ENCODE peak calls at places on chromosomes 6 and 20, in seven cellular contexts. One of them, this sample, is unnamed.

GRCh38 chr6:84618836-84619235 is 145.6 kb downstream of the TBX18 start:
- DNase-seq in pancreas: no peak
- DNase-seq in bronchial epithelial cell: peak
- DNase-seq in AG10803: peak
- DNase-seq in progenitor cell of endocrine pancreas: no peak
- DNase-seq in mucosa of descending colon: no peak
- DNase-seq in neural progenitor cell: peak
- DNase-seq in this sample: no peak

GRCh38 chr6:109446072-109446471 is 5.5 kb downstream of the SMPD2 start:
- DNase-seq in pancreas: no peak
- DNase-seq in bronchial epithelial cell: no peak
- DNase-seq in AG10803: no peak
- DNase-seq in progenitor cell of endocrine pancreas: no peak
- DNase-seq in mucosa of descending colon: peak
- DNase-seq in neural progenitor cell: no peak
- DNase-seq in this sample: no peak

GRCh38 chr6:122028933-122029332 is 370.5 kb upstream of the HSF2 start:
- DNase-seq in pancreas: no peak
- DNase-seq in bronchial epithelial cell: peak
- DNase-seq in AG10803: no peak
- DNase-seq in progenitor cell of endocrine pancreas: no peak
- DNase-seq in mucosa of descending colon: no peak
- DNase-seq in neural progenitor cell: no peak
- DNase-seq in this sample: no peak

GRCh38 chr6:35713006-35713405 is 23.8 kb upstream of the ARMC12 start:
- DNase-seq in pancreas: no peak
- DNase-seq in bronchial epithelial cell: no peak
- DNase-seq in AG10803: no peak
- DNase-seq in progenitor cell of endocrine pancreas: no peak
- DNase-seq in mucosa of descending colon: no peak
- DNase-seq in neural progenitor cell: no peak
- DNase-seq in this sample: no peak

GRCh38 chr6:13272131-13273046 is 55.9 kb downstream of the TBC1D7 start:
- DNase-seq in pancreas: no peak
- DNase-seq in bronchial epithelial cell: no peak
- DNase-seq in AG10803: no peak
- DNase-seq in progenitor cell of endocrine pancreas: no peak
- DNase-seq in mucosa of descending colon: peak
- DNase-seq in neural progenitor cell: no peak
- DNase-seq in this sample: peak

GRCh38 chr6:40999498-41000070 is 39.4 kb downstream of the UNC5CL start:
- DNase-seq in pancreas: peak
- DNase-seq in bronchial epithelial cell: peak
- DNase-seq in AG10803: peak
- DNase-seq in progenitor cell of endocrine pancreas: no peak
- DNase-seq in mucosa of descending colon: no peak
- DNase-seq in neural progenitor cell: peak
- DNase-seq in this sample: no peak

GRCh38 chr20:9616455-9616805 is 102.0 kb downstream of the LAMP5 start:
- DNase-seq in pancreas: no peak
- DNase-seq in bronchial epithelial cell: no peak
- DNase-seq in AG10803: no peak
- DNase-seq in progenitor cell of endocrine pancreas: no peak
- DNase-seq in mucosa of descending colon: no peak
- DNase-seq in neural progenitor cell: no peak
- DNase-seq in this sample: no peak

GRCh38 chr6:24931752-24932691 is 3.7 kb downstream of the RIPOR2 start:
- DNase-seq in pancreas: no peak
- DNase-seq in bronchial epithelial cell: peak
- DNase-seq in AG10803: no peak
- DNase-seq in progenitor cell of endocrine pancreas: no peak
- DNase-seq in mucosa of descending colon: no peak
- DNase-seq in neural progenitor cell: no peak
- DNase-seq in this sample: no peak

GRCh38 chr6:8157839-8158238 is 55.5 kb upstream of the EEF1E1 start:
- DNase-seq in pancreas: no peak
- DNase-seq in bronchial epithelial cell: no peak
- DNase-seq in AG10803: no peak
- DNase-seq in progenitor cell of endocrine pancreas: no peak
- DNase-seq in mucosa of descending colon: no peak
- DNase-seq in neural progenitor cell: no peak
- DNase-seq in this sample: no peak

GRCh38 chr6:30685157-30685976 is 1.1 kb downstream of the PPP1R18 start:
- DNase-seq in pancreas: no peak
- DNase-seq in bronchial epithelial cell: no peak
- DNase-seq in AG10803: no peak
- DNase-seq in progenitor cell of endocrine pancreas: no peak
- DNase-seq in mucosa of descending colon: peak
- DNase-seq in neural progenitor cell: no peak
- DNase-seq in this sample: no peak

GRCh38 chr6:73248192-73248898 is 14.7 kb downstream of the KHDC1 start:
- DNase-seq in pancreas: no peak
- DNase-seq in bronchial epithelial cell: no peak
- DNase-seq in AG10803: no peak
- DNase-seq in progenitor cell of endocrine pancreas: no peak
- DNase-seq in mucosa of descending colon: no peak
- DNase-seq in neural progenitor cell: no peak
- DNase-seq in this sample: no peak

GRCh38 chr6:158028421-158028820 is 46.8 kb downstream of the SYNJ2 start:
- DNase-seq in pancreas: peak
- DNase-seq in bronchial epithelial cell: no peak
- DNase-seq in AG10803: no peak
- DNase-seq in progenitor cell of endocrine pancreas: no peak
- DNase-seq in mucosa of descending colon: peak
- DNase-seq in neural progenitor cell: no peak
- DNase-seq in this sample: no peak

GRCh38 chr20:44858959-44859358 is 26.5 kb upstream of the YWHAB start:
- DNase-seq in pancreas: no peak
- DNase-seq in bronchial epithelial cell: no peak
- DNase-seq in AG10803: no peak
- DNase-seq in progenitor cell of endocrine pancreas: no peak
- DNase-seq in mucosa of descending colon: no peak
- DNase-seq in neural progenitor cell: no peak
- DNase-seq in this sample: no peak

GRCh38 chr6:5054427-5054873 is 30.7 kb upstream of the PPP1R3G start:
- DNase-seq in pancreas: no peak
- DNase-seq in bronchial epithelial cell: no peak
- DNase-seq in AG10803: no peak
- DNase-seq in progenitor cell of endocrine pancreas: no peak
- DNase-seq in mucosa of descending colon: no peak
- DNase-seq in neural progenitor cell: no peak
- DNase-seq in this sample: no peak

GRCh38 chr20:62590301-62591121 is 51.8 kb upstream of the SLCO4A1 start:
- DNase-seq in pancreas: no peak
- DNase-seq in bronchial epithelial cell: peak
- DNase-seq in AG10803: peak
- DNase-seq in progenitor cell of endocrine pancreas: no peak
- DNase-seq in mucosa of descending colon: no peak
- DNase-seq in neural progenitor cell: no peak
- DNase-seq in this sample: no peak

GRCh38 chr6:43963877-43964658 is 163.2 kb downstream of the MRPL14 start:
- DNase-seq in pancreas: no peak
- DNase-seq in bronchial epithelial cell: no peak
- DNase-seq in AG10803: no peak
- DNase-seq in progenitor cell of endocrine pancreas: no peak
- DNase-seq in mucosa of descending colon: no peak
- DNase-seq in neural progenitor cell: no peak
- DNase-seq in this sample: no peak

GRCh38 chr6:29887819-29888581 is 54.3 kb upstream of the HLA-A start:
- DNase-seq in pancreas: peak
- DNase-seq in bronchial epithelial cell: peak
- DNase-seq in AG10803: peak
- DNase-seq in progenitor cell of endocrine pancreas: peak
- DNase-seq in mucosa of descending colon: peak
- DNase-seq in neural progenitor cell: peak
- DNase-seq in this sample: peak

GRCh38 chr6:126337323-126337722 is 2.6 kb upstream of the CENPW start:
- DNase-seq in pancreas: no peak
- DNase-seq in bronchial epithelial cell: peak
- DNase-seq in AG10803: peak
- DNase-seq in progenitor cell of endocrine pancreas: no peak
- DNase-seq in mucosa of descending colon: no peak
- DNase-seq in neural progenitor cell: no peak
- DNase-seq in this sample: no peak

DNA sequence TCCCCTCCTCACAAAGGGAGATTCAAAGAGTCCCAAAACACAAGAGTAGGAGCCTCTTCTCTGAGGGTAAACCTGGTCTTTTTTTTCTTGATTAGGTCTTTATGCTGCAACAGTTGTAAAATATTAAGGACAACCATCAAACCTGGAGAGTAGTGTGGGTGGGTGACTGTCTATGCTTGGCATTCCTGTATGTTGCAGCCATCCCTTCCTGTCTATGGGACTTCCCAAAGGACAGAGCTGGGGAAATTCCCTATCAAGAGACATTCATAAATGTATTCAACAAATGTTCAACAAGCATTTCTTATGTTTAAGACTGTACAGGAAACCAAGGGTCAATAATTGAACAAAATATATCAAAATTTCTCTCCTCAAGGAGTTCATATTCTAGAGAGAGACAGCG is 5.5 kb downstream of the BTN2A2 start:
- DNase-seq in pancreas: no peak
- DNase-seq in bronchial epithelial cell: peak
- DNase-seq in AG10803: no peak
- DNase-seq in progenitor cell of endocrine pancreas: no peak
- DNase-seq in mucosa of descending colon: no peak
- DNase-seq in neural progenitor cell: no peak
- DNase-seq in this sample: no peak
- TF ChIP-seq CTCF in pancreas: no peak
- TF ChIP-seq CTCF in bronchial epithelial cell: no peak
- TF ChIP-seq CTCF in AG10803: no peak
- TF ChIP-seq CTCF in progenitor cell of endocrine pancreas: no peak
- TF ChIP-seq CTCF in mucosa of descending colon: no peak
- TF ChIP-seq CTCF in neural progenitor cell: no peak
- TF ChIP-seq CTCF in this sample: no peak

DNA sequence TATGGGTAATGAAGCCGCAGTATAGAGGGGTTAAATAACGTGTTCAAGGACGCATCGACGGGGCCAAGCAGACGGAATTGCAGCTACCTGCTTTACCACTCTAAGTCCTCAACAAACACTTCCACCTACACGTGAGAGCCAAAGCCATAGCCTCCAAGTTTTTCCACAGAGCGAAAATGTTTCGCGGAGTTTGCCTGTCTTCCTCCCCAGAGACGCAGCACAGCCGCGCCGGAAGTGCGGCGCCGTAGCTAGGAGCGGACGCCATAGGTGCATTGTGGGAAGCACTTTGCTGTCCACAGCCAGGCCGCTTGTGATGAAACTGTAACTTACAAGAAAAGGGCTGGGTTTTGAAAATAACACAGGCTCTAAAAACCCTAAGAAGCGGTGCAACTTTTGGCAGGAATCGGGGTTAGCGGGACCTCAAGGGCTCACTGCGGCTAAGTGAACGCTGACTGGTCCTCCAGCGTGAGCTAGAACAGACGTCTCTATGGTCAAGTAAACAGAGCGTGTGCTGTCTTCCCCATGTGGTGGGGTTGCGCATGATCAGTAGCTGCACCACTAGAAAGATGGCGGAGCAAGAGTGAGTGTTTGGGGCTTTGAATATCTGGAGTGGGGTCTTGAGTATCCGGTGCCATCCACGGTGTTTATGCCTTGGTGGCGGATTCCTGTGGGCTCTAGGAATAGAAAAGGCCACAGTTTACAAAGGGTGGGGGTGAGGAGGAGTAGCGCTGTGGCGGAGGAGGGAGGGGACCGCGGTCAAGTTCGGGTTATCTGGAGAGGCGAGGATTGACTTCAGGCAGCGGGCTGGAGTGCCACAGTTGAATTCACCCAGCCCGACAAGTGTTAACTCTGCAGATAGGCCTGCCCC is at the start of gene RPL7L1:
- DNase-seq in pancreas: peak
- DNase-seq in bronchial epithelial cell: peak
- DNase-seq in AG10803: peak
- DNase-seq in progenitor cell of endocrine pancreas: peak
- DNase-seq in mucosa of descending colon: peak
- DNase-seq in neural progenitor cell: peak
- DNase-seq in this sample: peak
- TF ChIP-seq CTCF in pancreas: no peak
- TF ChIP-seq CTCF in bronchial epithelial cell: peak
- TF ChIP-seq CTCF in AG10803: peak
- TF ChIP-seq CTCF in progenitor cell of endocrine pancreas: peak
- TF ChIP-seq CTCF in mucosa of descending colon: peak
- TF ChIP-seq CTCF in neural progenitor cell: peak
- TF ChIP-seq CTCF in this sample: no peak

DNA sequence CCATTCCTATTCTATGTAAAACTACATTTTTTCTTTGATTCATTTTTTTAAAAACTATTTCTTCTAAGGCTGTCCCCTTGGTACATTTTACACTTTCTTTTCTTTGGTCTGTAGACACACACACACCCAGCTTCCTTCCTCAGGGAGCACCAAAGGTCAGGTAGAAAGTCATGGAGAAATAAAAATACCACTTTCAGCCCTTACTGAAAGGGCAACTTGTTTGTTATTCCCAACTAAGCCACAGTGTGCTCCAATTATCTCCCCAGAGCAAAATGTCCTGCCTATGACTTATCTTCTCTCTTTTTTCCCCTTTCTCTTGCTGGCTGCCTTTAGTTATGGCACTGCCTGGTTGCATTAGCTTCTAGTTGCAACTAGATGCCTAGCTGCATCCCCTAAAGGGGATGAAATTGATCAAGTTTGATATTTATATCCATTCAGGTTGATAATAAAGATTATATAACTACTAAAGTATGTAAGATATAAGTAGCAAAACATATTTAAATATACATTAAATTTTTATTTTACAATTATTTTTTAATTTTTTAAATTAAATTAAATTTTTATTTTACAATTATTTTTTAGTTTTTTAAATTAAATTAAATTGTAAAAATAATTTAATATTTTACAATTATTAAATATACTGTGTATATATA is 21.6 kb upstream of the LRRC1 start:
- DNase-seq in pancreas: no peak
- DNase-seq in bronchial epithelial cell: no peak
- DNase-seq in AG10803: no peak
- DNase-seq in progenitor cell of endocrine pancreas: no peak
- DNase-seq in mucosa of descending colon: no peak
- DNase-seq in neural progenitor cell: no peak
- DNase-seq in this sample: no peak
- TF ChIP-seq CTCF in pancreas: no peak
- TF ChIP-seq CTCF in bronchial epithelial cell: no peak
- TF ChIP-seq CTCF in AG10803: no peak
- TF ChIP-seq CTCF in progenitor cell of endocrine pancreas: no peak
- TF ChIP-seq CTCF in mucosa of descending colon: no peak
- TF ChIP-seq CTCF in neural progenitor cell: no peak
- TF ChIP-seq CTCF in this sample: no peak

GRCh38 chr6:27016689-27017088 is 230.8 kb upstream of the PRSS16 start:
- DNase-seq in pancreas: no peak
- DNase-seq in bronchial epithelial cell: no peak
- DNase-seq in AG10803: no peak
- DNase-seq in progenitor cell of endocrine pancreas: no peak
- DNase-seq in mucosa of descending colon: no peak
- DNase-seq in neural progenitor cell: no peak
- DNase-seq in this sample: no peak
- TF ChIP-seq CTCF in pancreas: no peak
- TF ChIP-seq CTCF in bronchial epithelial cell: no peak
- TF ChIP-seq CTCF in AG10803: no peak
- TF ChIP-seq CTCF in progenitor cell of endocrine pancreas: no peak
- TF ChIP-seq CTCF in mucosa of descending colon: no peak
- TF ChIP-seq CTCF in neural progenitor cell: no peak
- TF ChIP-seq CTCF in this sample: no peak

This sample was measured in activated B cell treated with CpG ODN at 0.5 μM for 24 hours.